ENCODE peak calls at places on chromosomes 3 and 15, in nine cellular contexts. D, U, L, V, I, H, M, T and S are unnamed samples.

GRCh38 chr15:37094542-37095196 is 5.7 kb downstream of the MEIS2 start:
- DNase-seq in D (no peak), U (peak; percentile 84), L (peak; percentile 63), V (no peak), I (no peak), H (no peak), M (no peak), T (no peak), S (peak; percentile 66)

GRCh38 chr3:30649572-30650310 is 43.3 kb downstream of the TGFBR2 start:
- DNase-seq in D (no peak), U (peak; percentile 36), L (peak; percentile 86), V (no peak), I (no peak), H (peak; percentile 58), M (no peak), T (no peak), S (peak; percentile 68)

GRCh38 chr3:56985460-56986327 is 74.8 kb upstream of the SPATA12 start:
- DNase-seq in D (no peak), U (peak; percentile 37), L (no peak), V (no peak), I (no peak), H (no peak), M (no peak), T (peak; percentile 62), S (peak; percentile 44)

GRCh38 chr3:72247645-72248388 is 462.9 kb upstream of the PROK2 start:
- DNase-seq in D (no peak), U (no peak), L (no peak), V (no peak), I (no peak), H (no peak), M (no peak), T (no peak), S (no peak)

GRCh38 chr3:110391045-110391444 is 680.6 kb upstream of the NECTIN3 start:
- DNase-seq in D (no peak), U (no peak), L (no peak), V (no peak), I (no peak), H (no peak), M (no peak), T (no peak), S (no peak)

GRCh38 chr15:67731112-67731761 is 94.1 kb upstream of the SKOR1 start:
- DNase-seq in D (no peak), U (no peak), L (peak; percentile 33), V (no peak), I (no peak), H (no peak), M (no peak), T (no peak), S (no peak)

GRCh38 chr3:115165266-115165665 is 18.2 kb upstream of the ZBTB20 start:
- DNase-seq in D (no peak), U (no peak), L (no peak), V (no peak), I (no peak), H (no peak), M (no peak), T (no peak), S (no peak)

GRCh38 chr15:83362706-83363105 is 78.2 kb upstream of the BNC1 start:
- DNase-seq in D (no peak), U (no peak), L (no peak), V (no peak), I (no peak), H (no peak), M (no peak), T (no peak), S (no peak)

GRCh38 chr3:59436164-59436958 is 386.5 kb upstream of the CFAP20DC start:
- DNase-seq in D (no peak), U (no peak), L (no peak), V (no peak), I (no peak), H (no peak), M (no peak), T (no peak), S (no peak)

GRCh38 chr3:184756151-184756681 is 44.4 kb upstream of the MAGEF1 start:
- DNase-seq in D (peak; percentile 76), U (no peak), L (no peak), V (no peak), I (no peak), H (no peak), M (no peak), T (no peak), S (no peak)

GRCh38 chr15:62124176-62124952 is 40.7 kb downstream of the C2CD4B start:
- DNase-seq in D (no peak), U (peak; percentile 53), L (peak; percentile 82), V (no peak), I (no peak), H (no peak), M (no peak), T (no peak), S (peak; percentile 60)

GRCh38 chr15:98599911-98600685 is 48.2 kb upstream of the IGF1R start:
- DNase-seq in D (peak; percentile 74), U (peak; percentile 70), L (peak; percentile 65), V (peak; percentile 28), I (peak; percentile 53), H (no peak), M (peak; percentile 34), T (peak; percentile 20), S (peak; percentile 34)

GRCh38 chr3:49020335-49021212 is 1.3 kb upstream of the NDUFAF3 start:
- DNase-seq in D (peak; percentile 72), U (no peak), L (no peak), V (peak; percentile 63), I (peak; percentile 68), H (no peak), M (no peak), T (no peak), S (peak; percentile 16)

GRCh38 chr3:61288446-61288845 is 37.2 kb upstream of the FHIT start:
- DNase-seq in D (no peak), U (no peak), L (no peak), V (no peak), I (no peak), H (no peak), M (no peak), T (no peak), S (no peak)

DNA sequence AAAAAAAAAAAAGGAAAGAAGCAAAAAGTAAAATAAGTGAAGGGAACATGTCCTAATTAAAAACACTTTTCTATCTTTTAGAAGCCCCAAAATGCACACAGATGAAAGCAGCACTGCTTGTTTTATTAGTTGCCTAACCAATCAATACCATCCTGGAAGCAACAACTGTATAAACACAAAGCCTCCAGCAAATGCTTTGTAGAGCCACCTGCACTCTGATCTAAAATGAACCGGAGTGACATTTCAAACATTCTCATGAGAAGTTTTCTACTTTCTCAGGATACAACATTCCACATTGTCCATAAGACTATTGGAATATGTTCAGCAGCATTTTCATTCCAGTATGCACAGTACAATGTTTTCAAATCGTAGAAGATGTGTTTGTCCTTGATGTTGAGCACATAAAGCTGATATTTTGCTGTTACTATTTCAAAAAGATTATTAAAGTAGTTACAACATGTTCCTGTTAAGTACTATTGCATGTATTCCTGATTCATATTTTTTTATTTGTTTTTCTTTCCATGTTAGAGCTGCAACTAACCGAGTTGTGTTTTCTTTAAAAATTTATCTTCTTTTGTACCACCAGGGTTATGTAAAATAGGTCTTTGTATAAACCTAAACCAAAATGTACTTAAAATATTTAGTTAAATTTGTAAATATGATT is 50.3 kb upstream of the PLSCR5 start:
- DNase-seq in D (no peak), U (no peak), L (no peak), V (no peak), I (no peak), H (no peak), M (no peak), T (no peak), S (no peak)
- TF ChIP-seq CTCF in D (no peak), U (no peak), L (no peak), V (no peak), I (no peak), H (no peak), M (no peak), T (no peak), S (no peak)

DNA sequence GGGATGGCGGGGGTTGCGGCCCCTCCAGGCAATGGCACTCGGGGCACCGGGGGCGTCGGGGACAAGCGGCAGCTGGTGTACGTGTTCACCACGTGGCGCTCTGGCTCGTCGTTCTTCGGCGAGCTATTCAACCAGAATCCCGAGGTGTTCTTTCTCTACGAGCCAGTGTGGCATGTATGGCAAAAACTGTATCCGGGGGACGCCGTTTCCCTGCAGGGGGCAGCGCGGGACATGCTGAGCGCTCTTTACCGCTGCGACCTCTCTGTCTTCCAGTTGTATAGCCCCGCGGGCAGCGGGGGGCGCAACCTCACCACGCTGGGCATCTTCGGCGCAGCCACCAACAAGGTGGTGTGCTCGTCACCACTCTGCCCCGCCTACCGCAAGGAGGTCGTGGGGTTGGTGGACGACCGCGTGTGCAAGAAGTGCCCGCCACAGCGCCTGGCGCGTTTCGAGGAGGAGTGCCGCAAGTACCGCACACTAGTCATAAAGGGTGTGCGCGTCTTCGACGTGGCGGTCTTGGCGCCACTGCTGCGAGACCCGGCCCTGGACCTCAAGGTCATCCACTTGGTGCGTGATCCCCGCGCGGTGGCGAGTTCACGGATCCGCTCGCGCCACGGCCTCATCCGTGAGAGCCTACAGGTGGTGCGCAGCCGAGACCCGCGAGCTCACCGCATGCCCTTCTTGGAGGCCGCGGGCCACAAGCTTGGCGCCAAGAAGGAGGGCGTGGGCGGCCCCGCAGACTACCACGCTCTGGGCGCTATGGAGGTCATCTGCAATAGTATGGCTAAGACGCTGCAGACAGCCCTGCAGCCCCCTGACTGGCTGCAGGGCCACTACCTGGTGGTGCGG is 1.9 kb downstream of the CHST2 start:
- DNase-seq in D (peak; percentile 90), U (no peak), L (peak; percentile 83), V (peak; percentile 52), I (peak; percentile 85), H (peak; percentile 11), M (no peak), T (no peak), S (peak; percentile 76)
- H3K4me3 ChIP-seq in D (peak overlapping the region; percentile 79), U (peak overlapping the region; percentile 80), L (peak overlapping the region; percentile 86), V (peak overlapping the region; percentile 68), I (peak overlapping the region; percentile 96), H (peak overlapping the region; percentile 82), M (peak overlapping the region; percentile 61), T (peak overlapping the region; percentile 88), S (peak overlapping the region; percentile 82)

DNA sequence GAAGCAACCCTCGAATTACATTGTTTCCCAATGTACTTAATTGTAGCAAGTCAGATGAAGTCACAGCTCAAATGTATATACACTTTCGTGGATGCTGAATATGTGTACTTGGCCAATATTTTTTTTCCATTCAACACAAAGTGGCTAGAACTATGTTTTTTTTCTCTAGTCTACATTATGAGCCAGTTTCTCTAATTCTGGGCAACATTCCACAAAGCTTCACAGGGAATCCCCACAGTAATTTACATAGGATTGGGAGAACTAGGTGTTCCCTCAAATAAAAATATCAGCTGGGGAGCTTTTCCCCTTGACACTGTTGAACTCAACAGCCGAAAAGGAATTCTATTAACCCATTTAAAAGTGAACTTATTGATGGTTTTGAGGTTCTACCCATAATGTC is 493.1 kb downstream of the MECOM start:
- DNase-seq in D (no peak), U (no peak), L (peak; percentile 52), V (no peak), I (no peak), H (no peak), M (no peak), T (no peak), S (no peak)
- TF ChIP-seq CTCF in D (no peak), U (no peak), L (no peak), V (no peak), I (no peak), H (no peak), M (no peak), T (no peak), S (no peak)

DNA sequence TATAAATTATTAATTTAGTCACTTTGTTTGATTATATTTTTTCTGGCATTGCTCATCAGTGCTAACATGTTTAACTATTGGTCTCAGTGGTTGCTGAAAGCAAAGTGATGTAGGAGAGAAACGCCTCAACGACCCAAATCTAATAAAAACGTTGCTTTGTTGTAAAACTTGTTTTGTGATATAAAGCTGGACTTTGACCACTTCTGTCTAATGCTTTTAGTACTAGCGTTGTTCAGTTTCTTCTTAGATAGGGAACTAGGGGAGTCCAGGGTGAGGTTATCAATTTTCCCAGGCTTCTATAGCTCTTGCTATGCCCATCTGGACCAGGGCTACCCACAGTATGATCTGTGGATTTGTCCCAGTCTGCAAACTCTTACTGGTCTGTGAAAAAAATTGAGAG is 80.6 kb upstream of the TBC1D5 start:
- DNase-seq in D (no peak), U (no peak), L (no peak), V (no peak), I (no peak), H (no peak), M (no peak), T (no peak), S (no peak)
- H3K4me3 ChIP-seq in D (no peak overlapping the region), U (no peak overlapping the region), L (no peak overlapping the region), V (no peak overlapping the region), I (no peak overlapping the region), H (no peak overlapping the region), M (no peak overlapping the region), T (no peak overlapping the region), S (no peak overlapping the region)